ENCODE peak calls at places on chromosome 6, in six cellular contexts. L is SK-N-SH, M is GM12878, G is K562, X is HCT116, R is HepG2. C is an unnamed sample.

GRCh38 chr6:46134216-46134615 is 4.4 kb downstream of the ENPP4 start:
- DNase-seq in X (no peak), R (no peak), G (no peak), M (no peak), L (no peak), C (no peak)

GRCh38 chr6:106685833-106686232 is 56.5 kb downstream of the QRSL1 start:
- DNase-seq in G (no peak), L (no peak), M (no peak), X (no peak), R (no peak), C (no peak)

GRCh38 chr6:156618600-156619205 is 158.5 kb upstream of the ARID1B start:
- DNase-seq in R (no peak), X (no peak), M (no peak), G (peak), L (peak), C (no peak)

GRCh38 chr6:129748212-129748900 is 38.4 kb upstream of the ARHGAP18 start:
- DNase-seq in M (peak), R (peak), L (no peak), X (peak), G (peak), C (no peak)

GRCh38 chr6:150250826-150251225 is 108.0 kb downstream of the PPP1R14C start:
- DNase-seq in L (no peak), R (no peak), M (no peak), X (no peak), G (peak), C (peak)

GRCh38 chr6:11298651-11299420 is 66.4 kb upstream of the NEDD9 start:
- DNase-seq in R (peak), L (no peak), M (no peak), G (no peak), X (no peak), C (no peak)

GRCh38 chr6:130602151-130602770 is 224.9 kb upstream of the SMLR1 start:
- DNase-seq in G (no peak), L (no peak), M (no peak), X (peak), R (no peak), C (no peak)

GRCh38 chr6:21582651-21583050 is 10.9 kb upstream of the SOX4 start:
- DNase-seq in R (no peak), X (no peak), L (no peak), G (no peak), M (no peak), C (no peak)

GRCh38 chr6:90217621-90218496 is 78.8 kb downstream of the BACH2 start:
- DNase-seq in M (no peak), R (peak), L (no peak), G (no peak), X (no peak), C (peak)

GRCh38 chr6:68728580-68728979 is 93.5 kb downstream of the ADGRB3 start:
- DNase-seq in L (no peak), X (no peak), M (no peak), R (no peak), G (no peak), C (no peak)

DNA sequence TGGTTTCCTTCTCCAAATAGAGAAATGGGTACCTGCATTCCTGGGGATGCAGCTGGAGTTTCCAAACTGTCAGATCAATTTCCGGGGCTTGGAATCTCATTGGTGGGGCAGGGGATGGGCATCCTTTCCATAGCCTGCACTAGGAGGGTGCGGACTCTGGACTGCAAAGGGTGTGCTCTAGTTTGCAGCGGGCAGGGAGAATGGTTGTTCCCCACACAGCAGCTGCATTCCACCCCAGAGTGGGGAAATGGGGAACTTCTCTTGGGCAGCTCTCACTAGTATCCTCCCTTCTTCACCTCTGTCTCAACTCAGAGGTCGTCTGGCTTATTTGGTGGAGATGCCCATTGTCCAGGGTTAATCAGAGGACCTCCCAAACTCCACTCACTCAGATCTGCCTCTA is 34.5 kb upstream of the CDKN1A start:
- DNase-seq in R (no peak), M (no peak), L (no peak), G (no peak), X (no peak), C (no peak)
- TF ChIP-seq JUND in R (no peak), M (no peak), L (no peak), G (no peak), X (no peak), C (no peak)

GRCh38 chr6:146177785-146178184 is 148.9 kb downstream of the GRM1 start:
- DNase-seq in L (no peak), X (no peak), G (no peak), R (no peak), M (no peak), C (no peak)
- TF ChIP-seq JUND in L (no peak), X (no peak), G (no peak), R (no peak), M (no peak), C (no peak)

DNA sequence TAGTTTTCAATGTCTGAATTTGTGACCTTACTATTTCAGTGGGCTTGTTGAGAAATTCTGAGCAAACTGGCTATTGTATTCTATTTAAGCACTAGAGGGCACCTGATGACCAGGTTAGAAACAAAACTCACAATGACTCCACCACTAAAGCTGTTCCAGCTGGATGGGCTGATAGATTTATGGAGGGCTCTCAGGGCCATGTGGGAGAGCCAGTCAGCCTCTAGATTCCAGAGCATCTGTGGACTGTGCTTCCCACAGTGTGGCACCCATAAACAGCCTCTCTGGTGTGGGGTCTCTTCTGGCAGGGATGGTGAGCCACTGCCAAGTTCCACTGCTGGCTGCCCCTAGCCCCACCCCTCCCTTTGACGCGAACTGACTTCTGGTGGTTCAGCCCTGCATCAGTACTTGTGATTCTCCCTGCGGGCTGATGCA is 29.2 kb downstream of the C6orf58 start:
- DNase-seq in M (no peak), R (peak), L (peak), X (peak), G (no peak), C (peak)
- TF ChIP-seq JUND in M (no peak), R (no peak), L (no peak), X (no peak), G (no peak), C (no peak)

GRCh38 chr6:163248051-163248450 is 166.5 kb upstream of the QKI start:
- DNase-seq in R (no peak), G (no peak), X (no peak), M (no peak), L (no peak), C (no peak)

GRCh38 chr6:163253556-163254213 is 160.8 kb upstream of the QKI start:
- DNase-seq in G (no peak), M (no peak), R (no peak), L (no peak), X (no peak), C (no peak)

GRCh38 chr6:163249651-163250101 is 164.8 kb upstream of the QKI start:
- DNase-seq in M (no peak), L (no peak), G (no peak), X (no peak), R (no peak), C (no peak)

GRCh38 chr6:163252132-163252729 is 162.3 kb upstream of the QKI start:
- DNase-seq in G (no peak), X (no peak), R (no peak), M (no peak), L (no peak), C (no peak)

DNA sequence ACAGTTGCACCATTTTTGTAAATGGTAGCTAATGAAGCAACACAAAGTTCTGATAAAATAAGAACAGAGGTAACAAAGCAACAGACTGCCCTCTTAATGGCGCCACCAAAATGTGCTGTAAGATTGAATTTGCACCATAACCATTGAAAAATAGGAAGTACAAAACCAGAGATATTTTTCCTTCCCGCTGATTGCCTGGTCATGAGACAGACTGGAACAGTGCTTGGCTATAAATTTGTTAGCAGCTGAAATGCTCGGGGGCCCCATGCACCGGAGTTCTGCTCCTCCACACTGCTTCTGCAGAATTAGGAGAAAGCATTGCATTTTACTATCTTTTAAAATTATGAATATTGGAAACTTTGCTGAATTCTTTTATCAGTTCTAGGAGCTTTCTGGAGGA is 164.4 kb upstream of the QKI start:
- DNase-seq in M (no peak), G (no peak), L (no peak), X (no peak), R (no peak), C (no peak)
- TF ChIP-seq JUND in M (no peak), G (no peak), L (no peak), X (no peak), R (no peak), C (no peak)

DNA sequence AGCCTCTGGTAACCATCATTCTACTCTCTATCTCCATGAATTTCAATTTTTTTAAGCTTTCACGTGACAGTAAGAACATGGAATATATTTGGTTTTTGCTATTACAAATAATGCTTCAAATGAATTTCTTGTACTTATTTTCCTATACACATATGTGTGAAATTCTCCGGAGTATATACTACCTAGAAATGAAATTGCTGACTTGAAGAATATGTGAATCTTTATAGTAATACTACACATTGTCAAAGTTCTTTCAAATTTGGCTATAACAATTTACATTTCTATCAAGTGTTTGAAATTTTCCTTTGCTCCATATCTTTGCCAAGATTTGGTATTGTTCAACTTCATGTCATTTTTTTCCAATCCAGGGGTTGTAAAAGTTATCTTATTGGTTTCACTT is 11.6 kb upstream of the VGLL2 start:
- DNase-seq in M (no peak), L (no peak), X (no peak), R (no peak), G (no peak), C (no peak)
- TF ChIP-seq JUND in M (no peak), L (no peak), X (no peak), R (no peak), G (no peak), C (no peak)

GRCh38 chr6:36358235-36358915 is 21.7 kb upstream of the BNIP5 start:
- DNase-seq in L (no peak), M (peak), R (peak), X (no peak), G (peak), C (no peak)
- TF ChIP-seq JUND in L (no peak), M (no peak), R (no peak), X (no peak), G (no peak), C (no peak)

DNA sequence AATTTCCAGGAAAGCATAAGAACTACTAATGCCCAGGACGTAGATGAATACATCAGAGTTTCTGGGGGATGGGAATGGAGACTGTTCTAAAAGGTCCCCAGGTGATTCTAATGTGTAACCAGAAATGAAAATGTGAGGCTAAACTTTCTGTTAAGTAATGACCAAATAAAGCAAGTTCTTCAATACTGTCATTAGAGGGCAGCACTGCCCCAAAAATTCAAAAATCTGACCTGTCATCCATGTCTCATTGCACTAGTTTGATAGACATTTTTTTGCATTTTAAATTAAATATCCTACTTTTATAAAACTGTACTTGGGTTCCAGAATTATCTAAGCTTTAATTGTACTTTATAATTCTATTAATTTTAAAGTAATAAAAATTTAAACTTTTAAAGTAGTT is 94.9 kb downstream of the RFX6 start:
- DNase-seq in L (peak), R (peak), M (no peak), X (peak), G (peak), C (no peak)
- TF ChIP-seq JUND in L (no peak), R (no peak), M (no peak), X (no peak), G (no peak), C (no peak)

DNA sequence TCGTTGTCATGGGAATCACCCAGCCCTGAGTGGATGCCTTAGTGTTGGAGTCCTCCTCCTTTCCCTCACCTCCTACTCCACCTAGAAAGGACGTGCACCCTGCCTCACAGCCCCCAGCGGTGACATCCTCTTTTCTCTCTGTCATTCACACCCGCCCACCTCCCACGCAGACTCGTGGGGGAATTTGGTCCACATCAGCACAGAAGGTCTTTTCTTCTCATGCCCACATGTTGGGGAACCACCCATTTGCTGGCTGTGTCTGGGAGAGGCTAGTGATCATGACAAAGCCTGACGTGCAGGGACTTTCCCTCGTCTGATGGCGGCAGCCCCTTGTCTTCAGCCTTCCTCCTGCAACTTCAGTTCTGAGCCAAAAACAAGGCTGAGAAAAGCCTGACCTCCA is 96.0 kb upstream of the CNKSR3 start:
- DNase-seq in R (no peak), M (peak), X (no peak), L (no peak), G (peak), C (no peak)
- TF ChIP-seq JUND in R (no peak), M (no peak), X (no peak), L (no peak), G (no peak), C (no peak)